ENCODE peak calls at places on chromosome 18, in five cellular contexts. U is fibroblast of mammary gland, N is glutamatergic neuron, W is Peyer's patch, K is AG09309. E is an unnamed sample.
A peak's percentile ranks its signal among the peaks of the same experiment; 100 is the strongest.

GRCh38 chr18:33928226-33928625 is 296.5 kb downstream of the NOL4 start:
- DNase-seq in U (peak; percentile 72), N (no peak), W (no peak), K (no peak), E (no peak)

GRCh38 chr18:10928971-10929373 is 220.4 kb downstream of the PIEZO2 start:
- DNase-seq in U (peak; percentile 90), N (no peak), W (no peak), K (peak; percentile 32), E (peak; percentile 48)

GRCh38 chr18:23737578-23737977 is 48.3 kb downstream of the LAMA3 start:
- DNase-seq in U (no peak), N (no peak), W (no peak), K (no peak), E (no peak)

GRCh38 chr18:37341016-37341415 is 224.6 kb downstream of the CELF4 start:
- DNase-seq in U (no peak), N (no peak), W (no peak), K (no peak), E (no peak)

GRCh38 chr18:61929881-61930640 is 37.3 kb upstream of the RNF152 start:
- DNase-seq in U (no peak), N (no peak), W (no peak), K (no peak), E (no peak)

GRCh38 chr18:45276878-45277277 is 338.4 kb upstream of the SLC14A2 start:
- DNase-seq in U (no peak), N (no peak), W (no peak), K (no peak), E (no peak)

GRCh38 chr18:10417679-10418078 is 36.8 kb upstream of the APCDD1 start:
- DNase-seq in U (no peak), N (no peak), W (no peak), K (no peak), E (no peak)

GRCh38 chr18:62030091-62030985 is 137.5 kb upstream of the RNF152 start:
- DNase-seq in U (no peak), N (no peak), W (no peak), K (no peak), E (peak; percentile 87)

GRCh38 chr18:11885278-11885991 is 22.7 kb downstream of the MPPE1 start:
- DNase-seq in U (no peak), N (no peak), W (no peak), K (no peak), E (no peak)

GRCh38 chr18:79952996-79953559 is 1.6 kb upstream of the SLC66A2 start:
- DNase-seq in U (no peak), N (peak; percentile 47), W (no peak), K (no peak), E (no peak)

GRCh38 chr18:54806526-54806925 is 21.8 kb upstream of the RAB27B start:
- DNase-seq in U (peak; percentile 54), N (no peak), W (no peak), K (no peak), E (peak; percentile 15)

GRCh38 chr18:36020174-36020711 is 47.1 kb downstream of the RPRD1A start:
- DNase-seq in U (no peak), N (no peak), W (no peak), K (no peak), E (no peak)

GRCh38 chr18:80147418-80148315 is 38.6 kb downstream of the ADNP2 start:
- DNase-seq in U (peak; percentile 71), N (peak; percentile 76), W (peak; percentile 82), K (peak; percentile 51), E (peak; percentile 88)

GRCh38 chr18:49174478-49174877 is 223.7 kb upstream of the SMAD7 start:
- DNase-seq in U (peak; percentile 94), N (no peak), W (no peak), K (peak; percentile 82), E (peak; percentile 69)

GRCh38 chr18:25283769-25284168 is 68.2 kb downstream of the ZNF521 start:
- DNase-seq in U (no peak), N (no peak), W (no peak), K (no peak), E (no peak)

GRCh38 chr18:65363911-65364632 is 386.7 kb upstream of the CDH7 start:
- DNase-seq in U (no peak), N (no peak), W (no peak), K (no peak), E (no peak)

GRCh38 chr18:8889479-8889878 is 184.1 kb downstream of the MTCL1 start:
- DNase-seq in U (no peak), N (no peak), W (no peak), K (peak; percentile 20), E (peak; percentile 22)

GRCh38 chr18:8942021-8942908 is 160.2 kb upstream of the NDUFV2 start:
- DNase-seq in U (peak; percentile 37), N (no peak), W (no peak), K (no peak), E (no peak)

GRCh38 chr18:52339891-52340371 is at the start of gene DCC:
- DNase-seq in U (peak; percentile 46), N (peak; percentile 75), W (no peak), K (no peak), E (no peak)

GRCh38 chr18:50586710-50587109 is 26.8 kb downstream of the MAPK4 start:
- DNase-seq in U (no peak), N (no peak), W (no peak), K (no peak), E (no peak)

GRCh38 chr18:48866028-48866733 is 84.6 kb downstream of the SMAD7 start:
- DNase-seq in U (peak; percentile 59), N (peak; percentile 8), W (no peak), K (peak; percentile 17), E (no peak)

GRCh38 chr18:51537487-51537886 is 340.0 kb upstream of the MEX3C start:
- DNase-seq in U (no peak), N (peak; percentile 34), W (peak; percentile 20), K (no peak), E (no peak)

GRCh38 chr18:62769216-62769615 is 53.9 kb downstream of the PHLPP1 start:
- DNase-seq in U (no peak), N (no peak), W (no peak), K (no peak), E (no peak)

GRCh38 chr18:11500153-11501122 is 109.0 kb upstream of the SLC35G4 start:
- DNase-seq in U (peak; percentile 97), N (no peak), W (no peak), K (peak; percentile 96), E (peak; percentile 98)

GRCh38 chr18:36628435-36629094 is 200.2 kb downstream of the TPGS2 start:
- DNase-seq in U (peak; percentile 71), N (no peak), W (no peak), K (peak; percentile 63), E (peak; percentile 72)

GRCh38 chr18:45745817-45746461 is 22.0 kb downstream of the SLC14A1 start:
- DNase-seq in U (no peak), N (no peak), W (no peak), K (no peak), E (no peak)

GRCh38 chr18:13793819-13794218 is 30.1 kb upstream of the MC5R start:
- DNase-seq in U (no peak), N (no peak), W (no peak), K (no peak), E (no peak)

GRCh38 chr18:31424383-31424988 is 23.1 kb upstream of the DSG3 start:
- DNase-seq in U (peak; percentile 39), N (peak; percentile 71), W (no peak), K (no peak), E (no peak)

GRCh38 chr18:59918320-59918755 is 18.5 kb downstream of the PMAIP1 start:
- DNase-seq in U (peak; percentile 55), N (peak; percentile 33), W (peak; percentile 66), K (no peak), E (no peak)

GRCh38 chr18:78875268-78875997 is 104.2 kb upstream of the SALL3 start:
- DNase-seq in U (peak; percentile 10), N (peak; percentile 53), W (no peak), K (no peak), E (no peak)
- TF ChIP-seq CTCF in U (peak; percentile 30), N (peak; percentile 62), W (peak; percentile 23), K (peak; percentile 36), E (peak; percentile 70)

GRCh38 chr18:77061946-77062517 is 70.6 kb downstream of the MBP start:
- DNase-seq in U (no peak), N (no peak), W (peak; percentile 63), K (no peak), E (no peak)
- TF ChIP-seq CTCF in U (no peak), N (no peak), W (no peak), K (no peak), E (peak; percentile 22)

GRCh38 chr18:2978208-2978607 is 34.7 kb downstream of the LPIN2 start:
- DNase-seq in U (peak; percentile 72), N (no peak), W (no peak), K (no peak), E (no peak)

GRCh38 chr18:2971741-2972552 is 41.0 kb downstream of the LPIN2 start:
- DNase-seq in U (peak; percentile 51), N (no peak), W (peak; percentile 85), K (no peak), E (no peak)

GRCh38 chr18:2976733-2977132 is 36.2 kb downstream of the LPIN2 start:
- DNase-seq in U (no peak), N (no peak), W (no peak), K (no peak), E (no peak)

GRCh38 chr18:2976218-2976617 is 36.7 kb downstream of the LPIN2 start:
- DNase-seq in U (no peak), N (no peak), W (no peak), K (no peak), E (no peak)

DNA sequence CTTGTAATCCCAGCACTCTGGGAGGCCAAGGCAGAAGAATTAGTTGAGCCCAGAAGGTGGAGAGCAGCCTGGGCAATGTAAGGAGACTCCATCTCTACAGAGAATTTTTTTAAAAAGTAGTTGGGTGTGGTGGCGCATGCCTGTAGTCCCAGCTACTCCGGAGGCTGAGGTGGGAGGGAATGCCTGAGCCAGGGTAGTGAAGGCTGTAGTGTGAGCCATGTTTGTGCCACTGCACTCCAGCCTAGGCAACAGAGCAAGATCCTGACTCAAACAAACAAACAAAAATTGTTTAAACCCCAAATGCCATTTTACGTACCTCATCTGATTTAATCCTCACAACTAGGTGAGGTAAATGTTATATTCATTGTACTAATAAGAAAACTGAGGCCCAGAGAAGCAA is 38.2 kb downstream of the LPIN2 start:
- DNase-seq in U (no peak), N (no peak), W (no peak), K (no peak), E (no peak)
- TF ChIP-seq CTCF in U (no peak), N (no peak), W (no peak), K (no peak), E (no peak)

GRCh38 chr18:41146301-41146700 is 808.7 kb upstream of the PIK3C3 start:
- DNase-seq in U (no peak), N (no peak), W (no peak), K (no peak), E (no peak)

GRCh38 chr18:41145526-41145925 is 809.5 kb upstream of the PIK3C3 start:
- DNase-seq in U (no peak), N (no peak), W (no peak), K (no peak), E (no peak)

GRCh38 chr18:41144444-41144843 is 810.6 kb upstream of the PIK3C3 start:
- DNase-seq in U (peak; percentile 77), N (no peak), W (no peak), K (no peak), E (peak; percentile 30)

GRCh38 chr18:41135146-41135545 is 819.9 kb upstream of the PIK3C3 start:
- DNase-seq in U (no peak), N (no peak), W (no peak), K (no peak), E (no peak)

DNA sequence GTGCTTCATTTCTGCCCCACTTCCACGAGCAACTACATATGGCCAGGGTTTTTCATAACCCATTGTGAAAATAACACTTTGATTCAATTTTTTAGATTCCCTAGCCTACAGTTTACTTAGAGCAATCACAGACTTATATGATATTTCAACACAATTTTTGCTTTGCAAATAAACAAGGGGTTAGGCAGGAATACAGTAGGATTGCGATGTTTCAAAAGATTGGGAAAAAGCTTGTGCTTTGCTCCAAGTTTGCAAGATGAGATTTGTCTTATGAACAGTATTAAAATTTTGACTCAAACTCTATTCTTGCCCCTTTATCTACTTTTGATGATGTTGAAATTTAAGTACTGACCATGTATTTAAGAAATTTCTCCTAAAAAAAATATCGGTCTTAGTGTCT is 814.5 kb upstream of the PIK3C3 start:
- DNase-seq in U (no peak), N (no peak), W (no peak), K (no peak), E (no peak)
- TF ChIP-seq CTCF in U (no peak), N (no peak), W (no peak), K (no peak), E (no peak)

E was measured in HFFc6.